ENCODE peak calls at places on chromosomes 11 and 22, in five cellular contexts. F is cardiac muscle cell, S is transverse colon, H is lower leg skin, N is fibroblast of lung. Y is an unnamed sample.

GRCh38 chr22:30424471-30425326 is 869 bp upstream of the MTFP1 start:
- DNase-seq in N (no peak), S (peak; percentile 23), F (peak; percentile 23), H (no peak), Y (no peak)

GRCh38 chr11:112106070-112106469 is 19.4 kb downstream of the SDHD start:
- DNase-seq in F (no peak), S (no peak), N (no peak), H (no peak), Y (no peak)

GRCh38 chr11:17188675-17189074 is 19.1 kb downstream of the PIK3C2A start:
- DNase-seq in H (no peak), N (no peak), S (no peak), F (no peak), Y (no peak)

GRCh38 chr11:57460017-57460755 is at the start of gene RTN4RL2:
- DNase-seq in N (peak; percentile 54), F (peak; percentile 67), S (no peak), H (no peak), Y (peak; percentile 20)

GRCh38 chr11:27861706-27862430 is 161.6 kb upstream of the BDNF start:
- DNase-seq in F (no peak), N (peak; percentile 90), H (no peak), S (no peak), Y (peak; percentile 90)

GRCh38 chr11:64638017-64638664 is 47.1 kb downstream of the SLC22A12 start:
- DNase-seq in H (no peak), F (peak; percentile 18), N (no peak), S (peak; percentile 70), Y (no peak)

GRCh38 chr22:46187862-46188261 is 37.5 kb downstream of the PPARA start:
- DNase-seq in N (no peak), S (no peak), F (no peak), H (peak; percentile 29), Y (no peak)

GRCh38 chr11:67648140-67648795 is 2.3 kb downstream of the ACY3 start:
- DNase-seq in F (peak; percentile 57), S (peak; percentile 54), N (no peak), H (no peak), Y (no peak)

DNA sequence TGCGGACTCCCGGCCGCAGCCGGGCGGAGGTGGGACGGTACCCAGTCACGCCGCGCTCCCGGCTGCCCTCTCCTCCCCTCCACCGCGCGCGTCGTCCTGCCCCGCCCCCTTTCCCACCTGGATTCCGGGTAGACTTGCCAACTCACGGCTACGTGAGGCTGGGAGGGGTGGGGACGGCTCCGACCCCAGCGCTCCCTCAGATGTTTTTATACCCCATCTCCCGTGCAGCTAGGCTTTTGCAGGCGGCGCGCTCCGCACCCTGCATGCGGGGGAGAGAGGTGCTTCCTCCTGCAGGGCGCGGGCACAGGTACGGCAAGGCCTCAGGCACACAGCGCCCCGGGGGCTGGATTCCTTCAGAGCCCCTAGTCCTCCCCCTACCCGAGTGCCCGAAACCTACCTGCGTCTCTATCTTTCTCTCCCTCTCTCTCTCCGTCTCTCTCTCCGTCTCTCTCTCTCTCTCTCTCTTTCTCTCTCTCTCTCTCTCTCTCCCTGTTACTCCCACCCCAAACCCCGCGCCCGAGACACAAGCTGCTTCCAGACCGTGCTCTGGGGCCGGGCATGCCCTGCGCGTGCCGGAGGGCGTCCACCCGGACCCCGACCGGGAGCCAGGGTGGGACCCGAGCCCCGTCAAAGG is 1.9 kb downstream of the PDGFB start:
- DNase-seq in S (no peak), F (no peak), N (no peak), H (no peak), Y (no peak)
- H3K4me3 ChIP-seq in S (peak overlapping the region; percentile 38), F (peak overlapping the region; percentile 63), N (no peak overlapping the region), H (peak overlapping the region; percentile 47), Y (peak overlapping the region; percentile 29)

GRCh38 chr22:19522881-19523239 is 1.4 kb downstream of the CLDN5 start:
- DNase-seq in F (no peak), N (no peak), S (no peak), H (no peak), Y (no peak)
- H3K4me3 ChIP-seq in F (no peak overlapping the region), N (no peak overlapping the region), S (peak overlapping the region; percentile 6), H (peak overlapping the region; percentile 8), Y (peak overlapping the region; percentile 18)

DNA sequence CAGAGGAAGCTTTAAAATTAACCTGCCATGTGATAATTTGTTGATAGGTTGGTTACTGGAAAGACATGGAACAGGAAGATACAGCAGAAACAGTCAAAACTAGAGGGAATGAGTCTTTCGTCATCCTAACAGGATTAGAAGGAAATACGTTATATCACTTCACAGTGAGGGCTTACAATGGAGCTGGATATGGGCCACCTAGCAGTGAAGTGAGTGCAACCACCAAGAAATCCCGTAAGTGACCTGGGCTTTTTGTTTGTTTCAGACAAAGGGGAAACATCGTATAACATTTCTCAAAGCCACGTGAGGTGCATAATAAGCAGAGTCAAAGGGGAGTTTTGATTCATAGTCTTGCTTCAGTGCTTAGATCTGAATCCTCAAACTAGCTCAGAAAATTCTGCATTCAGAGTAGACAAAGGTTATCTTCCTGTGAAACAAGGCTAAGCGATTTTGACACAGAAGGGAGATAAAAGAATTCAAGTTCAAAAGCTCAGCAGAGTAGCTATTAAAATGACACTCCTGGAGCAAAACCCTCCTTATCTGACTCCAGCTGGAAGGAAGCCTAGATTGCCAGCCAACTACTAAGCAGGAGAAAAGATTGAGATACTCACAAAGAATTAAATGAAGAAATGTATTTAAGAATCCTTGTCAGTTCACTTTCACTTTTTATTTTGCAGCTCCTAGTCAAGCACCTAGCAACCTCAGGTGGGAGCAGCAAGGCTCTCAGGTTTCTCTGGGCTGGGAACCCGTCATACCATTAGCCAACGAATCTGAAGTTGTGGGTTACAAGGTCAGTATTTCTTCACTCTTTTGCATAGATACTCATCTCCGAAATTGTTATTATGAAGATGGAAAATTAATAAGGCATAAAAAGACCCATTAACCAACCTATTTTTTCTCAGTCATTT is 346.4 kb upstream of the ARHGAP42 start:
- DNase-seq in F (peak; percentile 34), S (no peak), N (no peak), H (no peak), Y (no peak)
- H3K4me3 ChIP-seq in F (no peak overlapping the region), S (no peak overlapping the region), N (no peak overlapping the region), H (no peak overlapping the region), Y (no peak overlapping the region)

DNA sequence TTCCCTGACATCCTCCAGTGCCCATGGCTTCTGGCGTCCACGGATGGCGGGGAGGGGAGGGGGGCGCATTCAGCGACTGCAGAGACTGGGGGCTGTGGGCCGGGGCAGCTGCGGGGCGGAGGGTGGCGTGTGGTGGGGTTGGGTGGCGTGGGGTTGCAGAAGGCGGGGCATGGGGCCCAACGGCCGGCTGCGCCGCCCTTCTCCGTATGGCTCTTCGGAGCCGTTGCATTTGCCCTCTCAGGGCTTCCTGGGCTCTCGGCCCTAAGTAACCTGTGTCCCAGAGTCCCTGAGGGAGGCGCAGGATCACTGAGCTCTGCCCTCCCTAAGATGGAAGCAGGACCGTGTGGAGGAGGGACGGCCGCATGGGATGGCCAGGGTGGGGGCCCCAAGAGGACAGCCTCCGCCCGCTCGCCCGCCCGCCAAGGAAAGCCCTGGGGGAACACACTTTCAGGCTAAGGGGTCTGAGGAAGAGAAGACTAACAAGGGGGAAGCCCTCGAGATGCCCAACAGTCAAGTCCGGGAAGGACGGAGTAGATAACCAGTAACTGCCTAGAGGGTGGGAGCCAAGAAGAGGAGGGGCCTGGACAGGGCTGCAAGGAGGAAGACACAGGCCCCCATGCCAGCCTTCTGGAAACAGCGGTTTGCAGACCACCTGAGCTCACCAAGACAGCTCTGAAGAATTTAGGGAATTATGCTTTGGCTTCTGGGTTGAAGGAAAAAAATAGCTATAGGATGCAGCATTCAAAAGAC is 9.2 kb upstream of the AIFM3 start:
- DNase-seq in H (no peak), N (peak; percentile 22), S (peak; percentile 82), F (peak; percentile 52), Y (no peak)
- H3K4me3 ChIP-seq in H (peak overlapping the region; percentile 54), N (peak overlapping the region; percentile 57), S (peak overlapping the region; percentile 68), F (peak overlapping the region; percentile 40), Y (peak overlapping the region; percentile 55)

GRCh38 chr22:40473703-40474102 is 103.3 kb downstream of the SGSM3 start:
- DNase-seq in S (no peak), F (no peak), N (no peak), H (no peak), Y (no peak)

GRCh38 chr22:40472036-40472435 is 101.6 kb downstream of the SGSM3 start:
- DNase-seq in F (no peak), H (no peak), N (no peak), S (no peak), Y (no peak)

GRCh38 chr22:40469181-40469580 is 98.8 kb downstream of the SGSM3 start:
- DNase-seq in F (no peak), S (no peak), N (no peak), H (no peak), Y (no peak)

GRCh38 chr22:40476341-40476740 is 105.9 kb downstream of the SGSM3 start:
- DNase-seq in N (no peak), S (no peak), H (no peak), F (no peak), Y (no peak)

GRCh38 chr22:40472579-40472978 is 102.2 kb downstream of the SGSM3 start:
- DNase-seq in F (no peak), N (no peak), H (no peak), S (no peak), Y (no peak)
- H3K4me3 ChIP-seq in F (no peak overlapping the region), N (no peak overlapping the region), H (no peak overlapping the region), S (no peak overlapping the region), Y (no peak overlapping the region)

GRCh38 chr11:60786811-60787567 is 1.9 kb downstream of the MS4A10 start:
- DNase-seq in S (peak; percentile 71), N (peak; percentile 86), F (peak; percentile 57), H (no peak), Y (peak; percentile 64)
- H3K4me3 ChIP-seq in S (no peak overlapping the region), N (no peak overlapping the region), F (no peak overlapping the region), H (no peak overlapping the region), Y (no peak overlapping the region)

Y was measured in astrocyte of the spinal cord.